ENCODE peak calls at places on chromosomes 1 and 21, in nine cellular contexts. One of them, this sample, is unnamed. For H3K36me3, the result is how much of the 10 kb centered on the place peaks cover.

GRCh38 chr1:24338447-24338846 is 19.3 kb downstream of the GRHL3 start:
- DNase-seq in left ventricle myocardium inferior: no peak
- DNase-seq in IMR-90: no peak
- DNase-seq in fibroblast of lung: no peak
- DNase-seq in suprapubic skin: no peak
- DNase-seq in breast epithelium: no peak
- DNase-seq in endodermal cell: no peak
- DNase-seq in mesendoderm: no peak
- DNase-seq in naive thymus-derived CD4-positive, alpha-beta T cell: no peak
- DNase-seq in this sample: no peak

GRCh38 chr21:31346256-31346821 is 2.3 kb upstream of the TIAM1 start:
- DNase-seq in left ventricle myocardium inferior: no peak
- DNase-seq in IMR-90: no peak
- DNase-seq in fibroblast of lung: no peak
- DNase-seq in suprapubic skin: no peak
- DNase-seq in breast epithelium: no peak
- DNase-seq in endodermal cell: no peak
- DNase-seq in mesendoderm: no peak
- DNase-seq in naive thymus-derived CD4-positive, alpha-beta T cell: no peak
- DNase-seq in this sample: no peak

GRCh38 chr21:41258617-41259016 is 58.0 kb upstream of the FAM3B start:
- DNase-seq in left ventricle myocardium inferior: no peak
- DNase-seq in IMR-90: peak
- DNase-seq in fibroblast of lung: peak
- DNase-seq in suprapubic skin: no peak
- DNase-seq in breast epithelium: no peak
- DNase-seq in endodermal cell: no peak
- DNase-seq in mesendoderm: no peak
- DNase-seq in naive thymus-derived CD4-positive, alpha-beta T cell: no peak
- DNase-seq in this sample: no peak

GRCh38 chr1:19373206-19374126 is 61.3 kb downstream of the SLC66A1 start:
- DNase-seq in left ventricle myocardium inferior: no peak
- DNase-seq in IMR-90: no peak
- DNase-seq in fibroblast of lung: no peak
- DNase-seq in suprapubic skin: no peak
- DNase-seq in breast epithelium: no peak
- DNase-seq in endodermal cell: no peak
- DNase-seq in mesendoderm: no peak
- DNase-seq in naive thymus-derived CD4-positive, alpha-beta T cell: no peak
- DNase-seq in this sample: no peak

GRCh38 chr1:11790101-11790879 is 15.5 kb downstream of the MTHFR start:
- DNase-seq in left ventricle myocardium inferior: no peak
- DNase-seq in IMR-90: no peak
- DNase-seq in fibroblast of lung: no peak
- DNase-seq in suprapubic skin: no peak
- DNase-seq in breast epithelium: no peak
- DNase-seq in endodermal cell: no peak
- DNase-seq in mesendoderm: no peak
- DNase-seq in naive thymus-derived CD4-positive, alpha-beta T cell: no peak
- DNase-seq in this sample: no peak

GRCh38 chr1:206133751-206134371 is 16.7 kb upstream of the AVPR1B start:
- DNase-seq in left ventricle myocardium inferior: no peak
- DNase-seq in IMR-90: no peak
- DNase-seq in fibroblast of lung: peak
- DNase-seq in suprapubic skin: no peak
- DNase-seq in breast epithelium: no peak
- DNase-seq in endodermal cell: no peak
- DNase-seq in mesendoderm: no peak
- DNase-seq in naive thymus-derived CD4-positive, alpha-beta T cell: no peak
- DNase-seq in this sample: no peak

GRCh38 chr1:87794788-87795614 is 466.3 kb downstream of the LMO4 start:
- DNase-seq in left ventricle myocardium inferior: no peak
- DNase-seq in IMR-90: peak
- DNase-seq in fibroblast of lung: peak
- DNase-seq in suprapubic skin: no peak
- DNase-seq in breast epithelium: no peak
- DNase-seq in endodermal cell: no peak
- DNase-seq in mesendoderm: peak
- DNase-seq in naive thymus-derived CD4-positive, alpha-beta T cell: no peak
- DNase-seq in this sample: no peak

GRCh38 chr1:11787251-11787803 is 18.4 kb downstream of the MTHFR start:
- DNase-seq in left ventricle myocardium inferior: peak
- DNase-seq in IMR-90: peak
- DNase-seq in fibroblast of lung: peak
- DNase-seq in suprapubic skin: peak
- DNase-seq in breast epithelium: peak
- DNase-seq in endodermal cell: peak
- DNase-seq in mesendoderm: peak
- DNase-seq in naive thymus-derived CD4-positive, alpha-beta T cell: no peak
- DNase-seq in this sample: no peak

GRCh38 chr1:109765896-109766615 is 2.3 kb upstream of the EPS8L3 start:
- DNase-seq in left ventricle myocardium inferior: peak
- DNase-seq in IMR-90: no peak
- DNase-seq in fibroblast of lung: no peak
- DNase-seq in suprapubic skin: peak
- DNase-seq in breast epithelium: no peak
- DNase-seq in endodermal cell: no peak
- DNase-seq in mesendoderm: no peak
- DNase-seq in naive thymus-derived CD4-positive, alpha-beta T cell: no peak
- DNase-seq in this sample: no peak

GRCh38 chr1:109765483-109765815 is 1.7 kb upstream of the EPS8L3 start:
- DNase-seq in left ventricle myocardium inferior: peak
- DNase-seq in IMR-90: no peak
- DNase-seq in fibroblast of lung: no peak
- DNase-seq in suprapubic skin: peak
- DNase-seq in breast epithelium: no peak
- DNase-seq in endodermal cell: no peak
- DNase-seq in mesendoderm: no peak
- DNase-seq in naive thymus-derived CD4-positive, alpha-beta T cell: no peak
- DNase-seq in this sample: no peak

GRCh38 chr1:109762821-109763645 is 690 bp downstream of the EPS8L3 start:
- DNase-seq in left ventricle myocardium inferior: peak
- DNase-seq in IMR-90: peak
- DNase-seq in fibroblast of lung: peak
- DNase-seq in suprapubic skin: peak
- DNase-seq in breast epithelium: no peak
- DNase-seq in endodermal cell: no peak
- DNase-seq in mesendoderm: no peak
- DNase-seq in naive thymus-derived CD4-positive, alpha-beta T cell: no peak
- DNase-seq in this sample: no peak

GRCh38 chr1:109763646-109764415 is at the start of gene EPS8L3:
- DNase-seq in left ventricle myocardium inferior: peak
- DNase-seq in IMR-90: no peak
- DNase-seq in fibroblast of lung: no peak
- DNase-seq in suprapubic skin: peak
- DNase-seq in breast epithelium: no peak
- DNase-seq in endodermal cell: no peak
- DNase-seq in mesendoderm: no peak
- DNase-seq in naive thymus-derived CD4-positive, alpha-beta T cell: no peak
- DNase-seq in this sample: no peak

DNA sequence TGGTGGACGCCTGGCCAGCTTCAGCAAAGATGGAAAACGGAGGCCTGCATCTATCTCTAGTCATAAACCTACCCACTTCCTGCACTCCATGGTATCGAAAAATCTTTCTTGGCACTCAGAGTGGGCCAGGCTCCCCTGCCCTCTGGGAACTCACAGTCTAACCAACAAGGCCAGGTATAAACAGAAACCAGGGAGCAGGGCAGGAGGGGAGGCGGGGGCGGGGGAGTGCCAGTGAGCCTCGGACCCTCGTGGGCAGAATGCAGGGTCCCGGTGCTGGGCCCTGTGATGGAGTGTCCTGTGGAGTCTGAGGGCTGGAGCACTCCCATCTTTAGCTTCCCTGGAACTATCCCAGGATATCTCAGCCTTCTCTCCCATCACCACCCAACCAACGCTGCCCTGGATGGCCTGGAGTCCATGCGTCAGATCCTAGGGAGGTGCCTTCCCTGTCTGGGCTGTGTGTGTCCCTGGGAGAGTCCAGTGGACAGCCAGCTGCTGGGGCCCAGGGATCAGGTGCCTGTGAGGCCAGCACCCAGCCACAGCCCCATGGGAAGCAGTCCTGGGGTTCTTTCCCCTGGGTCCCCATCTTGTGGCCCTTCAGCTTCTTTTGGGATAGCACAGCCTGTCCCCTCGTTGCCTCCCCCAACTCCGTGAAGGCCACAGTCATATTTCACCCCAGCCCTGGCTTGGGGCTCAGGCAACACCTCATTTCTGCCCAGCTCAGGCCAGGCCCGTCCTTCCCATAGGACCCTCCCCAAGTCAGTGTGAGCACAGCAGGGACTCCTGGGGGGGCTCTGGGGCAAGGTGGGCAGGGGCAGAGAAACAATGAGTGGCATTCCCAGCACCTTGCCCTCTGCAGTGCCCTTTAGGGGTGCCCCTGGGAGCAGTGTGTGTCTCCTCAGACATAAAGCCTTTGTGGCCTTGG is 1.1 kb upstream of the EPS8L3 start:
- DNase-seq in left ventricle myocardium inferior: peak
- DNase-seq in IMR-90: no peak
- DNase-seq in fibroblast of lung: no peak
- DNase-seq in suprapubic skin: peak
- DNase-seq in breast epithelium: no peak
- DNase-seq in endodermal cell: no peak
- DNase-seq in mesendoderm: no peak
- DNase-seq in naive thymus-derived CD4-positive, alpha-beta T cell: no peak
- DNase-seq in this sample: no peak
- H3K36me3 ChIP-seq in left ventricle myocardium inferior: under half
- H3K36me3 ChIP-seq in IMR-90: under half
- H3K36me3 ChIP-seq in fibroblast of lung: under half
- H3K36me3 ChIP-seq in suprapubic skin: under half
- H3K36me3 ChIP-seq in breast epithelium: under half
- H3K36me3 ChIP-seq in endodermal cell: under half
- H3K36me3 ChIP-seq in mesendoderm: under half
- H3K36me3 ChIP-seq in naive thymus-derived CD4-positive, alpha-beta T cell: under half
- H3K36me3 ChIP-seq in this sample: under half

GRCh38 chr1:156051011-156051725 is 2.4 kb downstream of the UBQLN4 start:
- DNase-seq in left ventricle myocardium inferior: no peak
- DNase-seq in IMR-90: no peak
- DNase-seq in fibroblast of lung: no peak
- DNase-seq in suprapubic skin: no peak
- DNase-seq in breast epithelium: no peak
- DNase-seq in endodermal cell: no peak
- DNase-seq in mesendoderm: peak
- DNase-seq in naive thymus-derived CD4-positive, alpha-beta T cell: no peak
- DNase-seq in this sample: no peak
- H3K36me3 ChIP-seq in left ventricle myocardium inferior: under half
- H3K36me3 ChIP-seq in IMR-90: under half
- H3K36me3 ChIP-seq in fibroblast of lung: under half
- H3K36me3 ChIP-seq in suprapubic skin: under half
- H3K36me3 ChIP-seq in breast epithelium: under half
- H3K36me3 ChIP-seq in endodermal cell: under half
- H3K36me3 ChIP-seq in mesendoderm: under half
- H3K36me3 ChIP-seq in naive thymus-derived CD4-positive, alpha-beta T cell: under half
- H3K36me3 ChIP-seq in this sample: under half

DNA sequence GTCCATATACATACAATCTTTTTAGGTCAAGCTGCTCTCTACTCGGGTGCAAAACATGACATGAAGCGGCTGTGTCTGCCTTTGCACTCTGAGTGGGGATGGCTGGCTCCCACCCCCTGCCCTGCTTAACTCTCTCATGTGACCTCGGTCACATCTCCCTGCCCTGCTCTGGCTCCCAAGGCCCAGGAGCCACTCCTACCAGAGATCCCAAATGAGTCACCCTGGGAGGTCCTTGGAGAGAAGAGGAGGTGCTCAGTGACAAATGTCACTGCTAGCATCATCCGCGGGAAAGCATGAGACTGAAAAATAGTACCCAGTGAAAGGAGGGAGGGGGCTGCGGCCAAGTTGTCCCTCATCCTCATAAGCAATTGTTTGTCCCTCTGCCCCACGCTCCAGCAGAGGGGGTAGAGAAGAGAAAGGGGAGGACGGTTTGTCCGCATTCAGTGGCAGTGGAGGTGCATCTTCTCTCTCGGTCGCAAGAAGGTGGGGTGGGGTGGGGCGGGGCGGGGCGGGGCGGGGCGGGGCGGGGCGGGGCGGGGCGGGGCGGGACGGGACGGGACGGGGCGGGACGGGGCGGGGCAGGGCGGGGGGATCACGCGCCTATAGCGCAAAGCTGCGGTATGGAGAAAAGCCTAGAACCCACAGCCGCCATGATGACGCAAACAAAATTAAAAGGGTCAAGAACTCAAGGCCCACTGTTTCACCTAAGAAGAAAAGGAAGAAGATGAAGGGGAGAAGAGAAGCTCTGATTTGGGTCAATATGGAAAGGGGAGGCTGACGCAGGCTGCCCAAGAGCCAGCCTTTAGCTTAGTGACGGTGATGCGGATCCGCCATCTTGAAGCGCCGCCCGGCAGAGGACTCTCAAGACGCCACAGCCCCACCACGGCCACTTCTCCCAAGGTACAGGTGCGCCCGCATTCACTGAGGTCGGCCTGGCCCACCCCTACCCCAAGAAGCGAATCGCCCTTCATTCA is 66.2 kb downstream of the CD46 start:
- DNase-seq in left ventricle myocardium inferior: peak
- DNase-seq in IMR-90: no peak
- DNase-seq in fibroblast of lung: no peak
- DNase-seq in suprapubic skin: peak
- DNase-seq in breast epithelium: no peak
- DNase-seq in endodermal cell: no peak
- DNase-seq in mesendoderm: no peak
- DNase-seq in naive thymus-derived CD4-positive, alpha-beta T cell: no peak
- DNase-seq in this sample: no peak
- H3K36me3 ChIP-seq in left ventricle myocardium inferior: half or more
- H3K36me3 ChIP-seq in IMR-90: under half
- H3K36me3 ChIP-seq in fibroblast of lung: under half
- H3K36me3 ChIP-seq in suprapubic skin: under half
- H3K36me3 ChIP-seq in breast epithelium: under half
- H3K36me3 ChIP-seq in endodermal cell: under half
- H3K36me3 ChIP-seq in mesendoderm: under half
- H3K36me3 ChIP-seq in naive thymus-derived CD4-positive, alpha-beta T cell: half or more
- H3K36me3 ChIP-seq in this sample: under half

GRCh38 chr1:154159554-154159953 is 4.7 kb upstream of the NUP210L start:
- DNase-seq in left ventricle myocardium inferior: no peak
- DNase-seq in IMR-90: no peak
- DNase-seq in fibroblast of lung: no peak
- DNase-seq in suprapubic skin: no peak
- DNase-seq in breast epithelium: no peak
- DNase-seq in endodermal cell: no peak
- DNase-seq in mesendoderm: no peak
- DNase-seq in naive thymus-derived CD4-positive, alpha-beta T cell: no peak
- DNase-seq in this sample: no peak

GRCh38 chr1:154157520-154158306 is 2.8 kb upstream of the NUP210L start:
- DNase-seq in left ventricle myocardium inferior: no peak
- DNase-seq in IMR-90: peak
- DNase-seq in fibroblast of lung: peak
- DNase-seq in suprapubic skin: no peak
- DNase-seq in breast epithelium: no peak
- DNase-seq in endodermal cell: no peak
- DNase-seq in mesendoderm: peak
- DNase-seq in naive thymus-derived CD4-positive, alpha-beta T cell: peak
- DNase-seq in this sample: no peak

GRCh38 chr1:154155282-154155681 is 409 bp upstream of the NUP210L start:
- DNase-seq in left ventricle myocardium inferior: no peak
- DNase-seq in IMR-90: peak
- DNase-seq in fibroblast of lung: peak
- DNase-seq in suprapubic skin: no peak
- DNase-seq in breast epithelium: no peak
- DNase-seq in endodermal cell: no peak
- DNase-seq in mesendoderm: no peak
- DNase-seq in naive thymus-derived CD4-positive, alpha-beta T cell: no peak
- DNase-seq in this sample: no peak

GRCh38 chr1:154154534-154155181 is at the start of gene NUP210L:
- DNase-seq in left ventricle myocardium inferior: peak
- DNase-seq in IMR-90: peak
- DNase-seq in fibroblast of lung: peak
- DNase-seq in suprapubic skin: no peak
- DNase-seq in breast epithelium: no peak
- DNase-seq in endodermal cell: peak
- DNase-seq in mesendoderm: peak
- DNase-seq in naive thymus-derived CD4-positive, alpha-beta T cell: no peak
- DNase-seq in this sample: no peak

GRCh38 chr1:154158307-154159125 is 3.6 kb upstream of the NUP210L start:
- DNase-seq in left ventricle myocardium inferior: no peak
- DNase-seq in IMR-90: no peak
- DNase-seq in fibroblast of lung: no peak
- DNase-seq in suprapubic skin: no peak
- DNase-seq in breast epithelium: no peak
- DNase-seq in endodermal cell: no peak
- DNase-seq in mesendoderm: no peak
- DNase-seq in naive thymus-derived CD4-positive, alpha-beta T cell: no peak
- DNase-seq in this sample: no peak
- H3K36me3 ChIP-seq in left ventricle myocardium inferior: half or more
- H3K36me3 ChIP-seq in IMR-90: under half
- H3K36me3 ChIP-seq in fibroblast of lung: under half
- H3K36me3 ChIP-seq in suprapubic skin: half or more
- H3K36me3 ChIP-seq in breast epithelium: under half
- H3K36me3 ChIP-seq in endodermal cell: half or more
- H3K36me3 ChIP-seq in mesendoderm: under half
- H3K36me3 ChIP-seq in naive thymus-derived CD4-positive, alpha-beta T cell: under half
- H3K36me3 ChIP-seq in this sample: under half